ENCODE peak calls at places on chromosome 6, in four cellular contexts. F, Y, C and U are unnamed samples.
A peak's percentile ranks its signal among the peaks of the same experiment; 100 is the strongest.

GRCh38 chr6:37696220-37696840 is 1.4 kb downstream of the MDGA1 start:
- DNase-seq in F (no peak), Y (peak; percentile 83), C (peak; percentile 63), U (no peak)

GRCh38 chr6:135498178-135498841 is 770 bp upstream of the AHI1 start:
- DNase-seq in F (peak; percentile 62), Y (peak; percentile 78), C (peak; percentile 90), U (peak; percentile 90)

GRCh38 chr6:158286413-158286812 is 25.9 kb upstream of the TULP4 start:
- DNase-seq in F (no peak), Y (no peak), C (peak; percentile 89), U (no peak)

GRCh38 chr6:115396112-115396906 is 664.4 kb downstream of the FRK start:
- DNase-seq in F (no peak), Y (no peak), C (no peak), U (no peak)

GRCh38 chr6:132399376-132400074 is 1.8 kb downstream of the MOXD1 start:
- DNase-seq in F (no peak), Y (no peak), C (peak; percentile 86), U (no peak)

GRCh38 chr6:82057846-82058554 is 189.5 kb downstream of the IBTK start:
- DNase-seq in F (no peak), Y (no peak), C (peak; percentile 54), U (no peak)

GRCh38 chr6:106519460-106520394 is 109.6 kb downstream of the RTN4IP1 start:
- DNase-seq in F (peak; percentile 76), Y (no peak), C (peak; percentile 98), U (no peak)

GRCh38 chr6:22364314-22364713 is 67.5 kb upstream of the PRL start:
- DNase-seq in F (no peak), Y (no peak), C (peak; percentile 46), U (no peak)

GRCh38 chr6:126372626-126373025 is 32.7 kb downstream of the CENPW start:
- DNase-seq in F (no peak), Y (no peak), C (peak; percentile 5), U (no peak)

GRCh38 chr6:89430563-89430962 is 2.4 kb upstream of the ANKRD6 start:
- DNase-seq in F (no peak), Y (no peak), C (peak; percentile 55), U (no peak)

GRCh38 chr6:2854394-2854982 is 12.8 kb upstream of the SERPINB1 start:
- DNase-seq in F (no peak), Y (peak; percentile 69), C (no peak), U (no peak)

GRCh38 chr6:23454090-23454998 is 671.7 kb upstream of the NRSN1 start:
- DNase-seq in F (no peak), Y (no peak), C (peak; percentile 75), U (no peak)

GRCh38 chr6:8623441-8623840 is 188.1 kb upstream of the SLC35B3 start:
- DNase-seq in F (no peak), Y (no peak), C (no peak), U (no peak)

GRCh38 chr6:90460067-90460466 is 126.8 kb downstream of the MAP3K7 start:
- DNase-seq in F (no peak), Y (no peak), C (peak; percentile 63), U (no peak)

GRCh38 chr6:124961784-124962611 is at the start of gene RNF217:
- DNase-seq in F (peak; percentile 79), Y (peak; percentile 89), C (peak; percentile 80), U (peak; percentile 86)

GRCh38 chr6:144302701-144303351 is 17.7 kb downstream of the UTRN start:
- DNase-seq in F (no peak), Y (no peak), C (peak; percentile 34), U (no peak)

GRCh38 chr6:136647363-136647763 is 97.1 kb upstream of the MAP7 start:
- DNase-seq in F (no peak), Y (no peak), C (peak; percentile 96), U (no peak)

GRCh38 chr6:18349350-18349749 is 37.8 kb upstream of the RNF144B start:
- DNase-seq in F (no peak), Y (no peak), C (peak; percentile 6), U (no peak)

GRCh38 chr6:75210885-75211739 is 5.3 kb upstream of the COL12A1 start:
- DNase-seq in F (no peak), Y (no peak), C (peak; percentile 57), U (no peak)

GRCh38 chr6:145031962-145032361 is 703.4 kb downstream of the EPM2A start:
- DNase-seq in F (no peak), Y (no peak), C (no peak), U (no peak)

GRCh38 chr6:61168878-61169277 is 1117.1 kb downstream of the KHDRBS2 start:
- DNase-seq in F (no peak), Y (no peak), C (no peak), U (no peak)

GRCh38 chr6:40626886-40627285 is 39.7 kb upstream of the LRFN2 start:
- DNase-seq in F (no peak), Y (no peak), C (no peak), U (no peak)

GRCh38 chr6:34391023-34391485 is 1.4 kb downstream of the NUDT3 start:
- DNase-seq in F (no peak), Y (no peak), C (peak; percentile 75), U (no peak)

GRCh38 chr6:97215157-97215769 is 67.8 kb downstream of the MMS22L start:
- DNase-seq in F (no peak), Y (peak; percentile 30), C (peak; percentile 77), U (no peak)

GRCh38 chr6:162497371-162497770 is 230.2 kb downstream of the PRKN start:
- DNase-seq in F (no peak), Y (no peak), C (no peak), U (no peak)

GRCh38 chr6:141675957-141676356 is 456.8 kb upstream of the GJE1 start:
- DNase-seq in F (no peak), Y (no peak), C (peak; percentile 15), U (no peak)

GRCh38 chr6:139779988-139780774 is 405.7 kb upstream of the CITED2 start:
- DNase-seq in F (no peak), Y (no peak), C (peak; percentile 23), U (no peak)

GRCh38 chr6:31871068-31871659 is 7.6 kb downstream of the SLC44A4 start:
- DNase-seq in F (no peak), Y (no peak), C (peak; percentile 36), U (no peak)

GRCh38 chr6:159061805-159062563 is 17.2 kb upstream of the TAGAP start:
- DNase-seq in F (no peak), Y (no peak), C (no peak), U (no peak)

GRCh38 chr6:125780540-125781306 is 10.0 kb upstream of the NCOA7 start:
- DNase-seq in F (peak; percentile 59), Y (peak; percentile 79), C (peak; percentile 71), U (no peak)

GRCh38 chr6:107690864-107691661 is 133.1 kb downstream of the SCML4 start:
- DNase-seq in F (no peak), Y (no peak), C (peak; percentile 80), U (no peak)

GRCh38 chr6:167720456-167721285 is 106.0 kb upstream of the AFDN start:
- DNase-seq in F (no peak), Y (no peak), C (no peak), U (no peak)

GRCh38 chr6:33313709-33314514 is at the start of gene TAPBP:
- DNase-seq in F (peak; percentile 72), Y (peak; percentile 83), C (peak; percentile 56), U (peak; percentile 83)

GRCh38 chr6:121498481-121499276 is 63.2 kb downstream of the GJA1 start:
- DNase-seq in F (no peak), Y (no peak), C (peak; percentile 66), U (no peak)

GRCh38 chr6:139676718-139677117 is 302.3 kb upstream of the CITED2 start:
- DNase-seq in F (no peak), Y (no peak), C (no peak), U (no peak)

GRCh38 chr6:4774715-4775590 is 1.3 kb upstream of the CDYL start:
- DNase-seq in F (peak; percentile 68), Y (no peak), C (peak; percentile 14), U (peak; percentile 78)

GRCh38 chr6:4775591-4776492 is at the start of gene CDYL:
- DNase-seq in F (peak; percentile 90), Y (peak; percentile 95), C (peak; percentile 85), U (peak; percentile 88)

GRCh38 chr6:4776493-4776966 is 326 bp downstream of the CDYL start:
- DNase-seq in F (peak; percentile 77), Y (peak; percentile 84), C (no peak), U (peak; percentile 77)

GRCh38 chr6:4772750-4773149 is 3.5 kb upstream of the CDYL start:
- DNase-seq in F (no peak), Y (no peak), C (no peak), U (no peak)

DNA sequence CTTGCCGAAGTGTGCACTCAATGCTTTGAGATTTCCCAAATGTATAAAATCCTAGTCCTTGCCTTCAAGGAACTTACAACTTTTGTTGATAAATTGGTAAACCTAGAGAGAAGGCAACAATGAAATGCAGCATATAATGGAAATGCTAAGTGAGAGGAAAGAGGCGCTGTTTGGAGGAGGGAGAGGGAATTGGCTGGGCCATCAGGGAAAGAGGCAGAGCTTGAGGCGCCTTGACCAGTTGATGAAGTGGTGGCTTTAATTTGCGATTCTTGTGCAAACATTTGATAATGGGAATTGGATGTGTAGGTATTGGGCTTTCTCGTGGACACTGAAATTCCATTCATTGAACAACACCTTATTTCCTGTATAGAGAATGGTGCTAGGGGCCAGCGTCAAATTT is 1.9 kb upstream of the CDYL start:
- DNase-seq in F (no peak), Y (no peak), C (no peak), U (no peak)
- H3K4me3 ChIP-seq in F (peak overlapping the region; percentile 57), Y (no peak overlapping the region), C (no peak overlapping the region), U (peak overlapping the region; percentile 98)

GRCh38 chr6:10613077-10613476 is 81.3 kb downstream of the C6orf52 start:
- DNase-seq in F (no peak), Y (no peak), C (peak; percentile 51), U (no peak)
- H3K4me3 ChIP-seq in F (no peak overlapping the region), Y (no peak overlapping the region), C (no peak overlapping the region), U (no peak overlapping the region)

DNA sequence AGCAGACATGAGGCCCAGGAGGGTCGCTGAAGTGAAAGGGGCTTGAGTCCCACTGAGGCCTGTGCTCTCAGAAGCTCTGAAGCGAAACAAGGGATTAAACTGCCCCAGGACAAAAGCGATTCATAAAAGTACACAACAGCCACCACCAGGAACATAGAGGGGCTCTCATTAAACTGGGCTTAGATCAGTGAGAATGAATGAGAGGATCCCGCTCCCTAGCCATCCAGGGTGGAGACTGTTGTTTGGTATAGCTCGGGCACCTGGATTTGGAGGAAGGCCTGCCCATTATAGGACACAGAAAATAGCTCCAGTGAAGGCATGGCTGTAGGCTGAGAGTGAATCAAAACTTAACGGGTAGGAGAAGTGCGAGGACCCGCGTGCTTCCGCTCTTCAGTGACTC is 91.6 kb upstream of the TAB2 start:
- DNase-seq in F (no peak), Y (no peak), C (no peak), U (no peak)
- H3K4me3 ChIP-seq in F (no peak overlapping the region), Y (no peak overlapping the region), C (no peak overlapping the region), U (no peak overlapping the region)

DNA sequence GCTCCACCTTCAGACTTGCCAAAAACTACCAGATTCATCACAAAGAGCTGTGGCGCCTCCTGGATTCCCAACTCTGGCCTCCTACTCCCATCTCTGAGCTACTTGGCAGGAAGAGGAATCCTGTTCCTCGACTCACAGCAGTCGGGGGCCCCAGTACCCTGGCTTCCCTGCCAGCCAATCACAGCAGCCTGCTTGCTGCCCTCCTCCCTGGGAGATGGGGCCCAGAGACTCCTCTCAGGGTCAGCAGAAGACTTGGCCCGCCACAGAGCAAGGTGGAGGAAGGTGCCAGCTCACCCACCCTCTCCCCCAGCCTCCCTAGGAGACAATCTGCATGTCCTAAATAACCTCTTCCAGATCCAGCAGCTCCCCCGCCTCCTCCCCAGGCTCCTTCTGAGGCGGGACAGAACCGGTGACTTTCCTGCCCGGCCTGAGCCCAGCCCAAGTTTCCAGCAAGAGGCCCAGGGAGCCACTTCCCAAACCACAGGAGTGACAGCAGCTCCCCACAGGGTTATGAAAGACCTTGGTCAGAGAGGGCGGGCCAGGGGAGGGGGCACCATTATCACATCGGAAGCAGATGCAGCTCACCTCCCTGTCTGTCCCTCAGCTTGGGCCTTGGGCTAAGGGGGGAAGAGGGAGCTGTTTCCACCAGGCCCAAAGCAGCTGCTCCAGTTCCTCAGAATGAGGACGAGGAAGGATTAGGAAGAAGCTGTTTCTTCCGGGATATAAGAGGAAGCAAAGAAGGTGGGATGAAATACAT is 2.3 kb downstream of the CCND3 start:
- DNase-seq in F (peak; percentile 80), Y (peak; percentile 79), C (peak; percentile 42), U (peak; percentile 76)
- H3K4me3 ChIP-seq in F (peak overlapping the region; percentile 77), Y (no peak overlapping the region), C (no peak overlapping the region), U (peak overlapping the region; percentile 92)